ENCODE peak calls at places on chromosomes 11 and 22, in seven cellular contexts. E is neural crest cell, D is fibroblast of the aortic adventitia, P is bronchial epithelial cell, W is GM12865, V is NB4, N is AG10803. K is an unnamed sample.

GRCh38 chr11:128201006-128201405 is 386.4 kb downstream of the ETS1 start:
- DNase-seq in V (no peak), P (no peak), W (no peak), D (no peak), E (no peak), N (no peak), K (no peak)

GRCh38 chr22:43441216-43441615 is 29.4 kb downstream of the MPPED1 start:
- DNase-seq in N (no peak), D (no peak), E (no peak), V (no peak), P (no peak), W (no peak), K (no peak)

GRCh38 chr11:45092901-45093760 is 53.3 kb upstream of the PRDM11 start:
- DNase-seq in E (no peak), N (peak), W (no peak), D (peak), V (peak), P (peak), K (no peak)

GRCh38 chr11:32400196-32400595 is 35.1 kb downstream of the WT1 start:
- DNase-seq in P (peak), V (peak), W (no peak), N (peak), D (peak), E (no peak), K (no peak)

GRCh38 chr11:66566221-66566620 is 2.2 kb downstream of the CTSF start:
- DNase-seq in W (no peak), E (no peak), P (no peak), N (no peak), D (no peak), V (no peak), K (no peak)

GRCh38 chr11:59938132-59938531 is at the start of gene OOSP1:
- DNase-seq in N (no peak), V (no peak), D (no peak), E (no peak), W (no peak), P (no peak), K (no peak)

GRCh38 chr11:35683728-35684339 is 21.3 kb downstream of the TRIM44 start:
- DNase-seq in V (peak), P (peak), D (peak), W (peak), E (no peak), N (peak), K (no peak)

GRCh38 chr11:60315866-60316265 is 11.2 kb upstream of the MS4A6E start:
- DNase-seq in E (no peak), N (no peak), V (no peak), P (no peak), D (no peak), W (no peak), K (no peak)

GRCh38 chr11:76587810-76588454 is 82.6 kb downstream of the LRRC32 start:
- DNase-seq in N (no peak), E (no peak), W (no peak), D (no peak), P (peak), V (no peak), K (no peak)

GRCh38 chr22:25148149-25148691 is 51.4 kb upstream of the CRYBB3 start:
- DNase-seq in V (no peak), W (no peak), E (no peak), D (no peak), N (no peak), P (no peak), K (peak)

GRCh38 chr11:16815047-16815767 is 76.8 kb downstream of the C11orf58 start:
- DNase-seq in V (peak), E (no peak), D (peak), P (peak), W (no peak), N (peak), K (no peak)

GRCh38 chr11:9060700-9061111 is 30.7 kb downstream of the SCUBE2 start:
- DNase-seq in W (peak), N (no peak), D (no peak), V (peak), P (peak), E (no peak), K (no peak)

GRCh38 chr22:20019661-20020532 is 1.0 kb upstream of the TANGO2 start:
- DNase-seq in P (no peak), N (no peak), W (no peak), V (no peak), E (no peak), D (no peak), K (no peak)

GRCh38 chr22:24247564-24248344 is 2.9 kb upstream of the GGT5 start:
- DNase-seq in P (peak), V (peak), W (peak), D (peak), E (peak), N (peak), K (peak)

GRCh38 chr11:35390737-35391682 is 28.3 kb downstream of the SLC1A2 start:
- DNase-seq in W (peak), P (peak), V (peak), E (no peak), N (peak), D (peak), K (no peak)

GRCh38 chr11:14422052-14422813 is 63.2 kb upstream of the RRAS2 start:
- DNase-seq in V (no peak), D (peak), E (peak), W (no peak), N (peak), P (peak), K (peak)

GRCh38 chr22:31093956-31094622 is 13.0 kb downstream of the SMTN start:
- DNase-seq in E (no peak), W (no peak), V (no peak), P (no peak), N (no peak), D (no peak), K (no peak)

GRCh38 chr22:46537946-46538815 is 761 bp upstream of the CELSR1 start:
- DNase-seq in D (peak), N (peak), E (peak), V (peak), P (peak), W (no peak), K (peak)

GRCh38 chr11:72227316-72228228 is 3.0 kb downstream of the INPPL1 start:
- DNase-seq in E (no peak), P (no peak), V (no peak), D (no peak), W (no peak), N (peak), K (no peak)

GRCh38 chr11:1458340-1459218 is 28.0 kb downstream of the MOB2 start:
- DNase-seq in D (no peak), E (no peak), P (peak), W (no peak), V (peak), N (no peak), K (peak)

GRCh38 chr11:126588630-126589491 is 233.4 kb downstream of the ST3GAL4 start:
- DNase-seq in P (no peak), D (no peak), N (no peak), E (no peak), W (no peak), V (no peak), K (no peak)

GRCh38 chr11:112128483-112129121 is 35.3 kb downstream of the IL18 start:
- DNase-seq in E (no peak), P (peak), D (peak), V (no peak), W (no peak), N (peak), K (no peak)

GRCh38 chr11:62931501-62932278 is 10.5 kb upstream of the CHRM1 start:
- DNase-seq in W (no peak), N (peak), D (no peak), V (peak), P (no peak), E (no peak), K (no peak)

GRCh38 chr11:123430736-123431356 is 777 bp downstream of the GRAMD1B start:
- DNase-seq in D (peak), W (peak), P (peak), E (peak), V (peak), N (peak), K (peak)

GRCh38 chr22:18968011-18968749 is 32.1 kb upstream of the PRODH start:
- DNase-seq in E (peak), N (peak), W (no peak), V (peak), D (peak), P (no peak), K (peak)

GRCh38 chr22:46684706-46685105 is 53.3 kb downstream of the CERK start:
- DNase-seq in N (no peak), V (no peak), W (peak), P (no peak), D (no peak), E (no peak), K (no peak)

GRCh38 chr11:102955624-102956023 is at the start of gene MMP13:
- DNase-seq in V (no peak), D (no peak), P (peak), N (no peak), E (no peak), W (no peak), K (no peak)

GRCh38 chr11:22976146-22976545 is 115.9 kb upstream of the CCDC179 start:
- DNase-seq in D (no peak), P (peak), N (peak), W (no peak), V (peak), E (no peak), K (no peak)

DNA sequence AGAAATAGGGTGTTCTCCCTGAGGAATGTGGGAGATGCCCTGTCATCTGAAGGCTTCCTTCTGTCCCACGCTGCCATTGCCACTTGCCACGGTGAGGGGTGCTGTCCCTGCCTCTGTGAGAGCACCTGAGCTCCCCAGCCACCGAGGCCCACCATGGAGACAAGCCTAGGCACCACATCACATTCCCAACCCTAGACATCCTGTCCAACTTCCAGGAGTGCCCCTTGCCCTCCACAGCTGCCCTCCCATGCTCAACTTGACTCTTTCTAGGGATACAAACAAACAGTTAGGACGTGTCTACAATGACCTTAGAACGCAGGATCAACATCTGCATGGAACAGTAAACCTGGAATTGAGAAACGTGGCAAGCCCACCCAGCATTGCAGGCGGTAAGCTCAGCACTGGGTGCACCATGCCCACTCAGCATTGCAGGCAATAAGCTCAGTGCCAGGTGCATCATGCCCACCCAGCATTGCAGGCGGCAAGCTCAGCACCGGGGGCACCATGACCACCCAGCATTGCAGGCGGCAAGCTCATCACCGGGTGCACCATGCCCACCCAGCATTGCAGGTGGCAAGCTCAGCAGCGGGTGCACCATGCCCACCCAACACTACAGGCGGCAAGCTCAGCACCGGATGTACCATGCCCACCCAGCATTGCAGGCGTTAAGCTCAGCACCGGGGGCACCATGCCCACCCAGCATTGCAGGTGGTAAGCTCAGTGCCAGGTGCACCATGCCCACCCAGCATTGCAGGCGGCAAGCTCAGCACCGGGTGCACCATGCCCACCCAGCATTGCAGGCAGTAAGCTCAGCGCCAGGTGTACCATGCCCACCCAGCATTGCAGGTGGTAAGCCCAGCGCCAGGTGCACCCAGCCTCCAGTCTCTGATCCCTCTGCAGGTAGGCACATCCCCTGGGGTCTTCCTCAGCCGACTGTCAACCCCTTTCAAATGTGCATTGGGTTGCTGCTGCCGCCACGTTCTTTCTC is 1463.9 kb downstream of the TBC1D22A start:
- DNase-seq in N (no peak), W (no peak), V (no peak), P (no peak), D (no peak), E (no peak), K (no peak)
- TF ChIP-seq CTCF in N (no peak), W (no peak), V (no peak), P (no peak), D (no peak), E (no peak), K (no peak)

GRCh38 chr11:44014968-44015623 is 32.7 kb upstream of the ACCSL start:
- DNase-seq in E (no peak), N (peak), V (no peak), W (no peak), P (peak), D (peak), K (no peak)
- TF ChIP-seq CTCF in E (no peak), N (no peak), V (no peak), W (no peak), P (no peak), D (no peak), K (no peak)

DNA sequence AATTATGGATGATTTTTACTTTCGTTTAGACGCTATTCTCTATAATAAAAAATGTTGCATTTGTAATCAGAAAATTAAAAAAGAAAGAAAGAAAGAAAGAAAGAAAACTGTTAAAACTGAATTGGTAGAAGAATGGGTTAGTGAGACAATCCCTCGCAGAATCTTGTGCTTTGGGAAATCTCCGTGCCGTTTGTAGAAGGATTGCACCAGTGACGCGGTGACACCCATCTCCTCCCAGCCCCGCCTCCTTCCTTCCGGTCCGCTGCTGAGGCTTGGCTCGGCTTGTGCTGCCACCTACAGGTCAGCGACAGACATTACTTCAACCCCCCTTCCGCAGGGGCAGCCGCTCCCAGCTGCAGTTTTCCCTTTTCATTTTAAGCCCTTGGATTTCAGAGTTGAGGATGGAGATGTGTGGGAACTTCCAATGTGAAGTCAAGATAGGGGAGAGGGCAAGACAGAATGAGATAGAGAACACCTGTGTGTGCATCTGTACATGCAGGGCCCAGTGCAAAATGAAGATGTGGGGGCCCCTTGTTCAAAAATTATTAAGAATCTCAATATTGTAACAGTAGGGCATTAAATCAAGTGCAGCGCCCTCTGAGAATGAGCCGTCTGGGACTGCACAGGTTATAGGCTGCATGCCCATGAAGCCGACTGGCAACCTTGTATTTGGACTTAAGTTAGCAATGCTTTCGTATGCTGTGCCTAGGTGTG is 41.1 kb downstream of the TST start:
- DNase-seq in P (peak), N (peak), D (peak), E (peak), V (peak), W (peak), K (peak)
- TF ChIP-seq CTCF in P (peak), N (peak), D (peak), E (peak), V (peak), W (peak), K (peak)

GRCh38 chr11:44065851-44066731 is at the start of gene ACCS:
- DNase-seq in P (peak), D (peak), W (peak), E (peak), N (peak), V (peak), K (peak)
- TF ChIP-seq CTCF in P (peak), D (peak), W (peak), E (peak), N (peak), V (peak), K (peak)

GRCh38 chr22:38943181-38943580 is 14.2 kb upstream of the APOBEC3A start:
- DNase-seq in W (no peak), N (no peak), V (peak), D (no peak), P (no peak), E (no peak), K (no peak)
- TF ChIP-seq CTCF in W (peak), N (no peak), V (peak), D (peak), P (no peak), E (no peak), K (no peak)

K was measured in endothelial cell.